ENCODE peak calls at places on chromosomes 4 and X, in four cellular contexts. One of them, this sample, is unnamed.

GRCh38 chr4:13980317-13980716 is 352.8 kb upstream of the BOD1L1 start:
- DNase-seq in SK-N-SH: no peak
- DNase-seq in HepG2: no peak
- DNase-seq in H1: no peak
- DNase-seq in this sample: no peak

GRCh38 chrX:143854006-143854405 is 29.9 kb upstream of the UBE2NL start:
- DNase-seq in SK-N-SH: no peak
- DNase-seq in HepG2: no peak
- DNase-seq in H1: no peak
- DNase-seq in this sample: no peak

GRCh38 chr4:168098257-168098717 is 6.0 kb downstream of the ANXA10 start:
- DNase-seq in SK-N-SH: no peak
- DNase-seq in HepG2: no peak
- DNase-seq in H1: no peak
- DNase-seq in this sample: no peak

GRCh38 chr4:159060161-159060560 is 42.7 kb upstream of the RAPGEF2 start:
- DNase-seq in SK-N-SH: no peak
- DNase-seq in HepG2: no peak
- DNase-seq in H1: no peak
- DNase-seq in this sample: no peak

GRCh38 chrX:72060196-72060974 is 71.3 kb downstream of the RTL5 start:
- DNase-seq in SK-N-SH: peak; percentile 68
- DNase-seq in HepG2: no peak
- DNase-seq in H1: peak; percentile 52
- DNase-seq in this sample: no peak

GRCh38 chrX:100494570-100494969 is 84.5 kb upstream of the PCDH19 start:
- DNase-seq in SK-N-SH: no peak
- DNase-seq in HepG2: no peak
- DNase-seq in H1: no peak
- DNase-seq in this sample: no peak

GRCh38 chr4:67288964-67289363 is 256.3 kb downstream of the CENPC start:
- DNase-seq in SK-N-SH: peak; percentile 34
- DNase-seq in HepG2: peak; percentile 14
- DNase-seq in H1: peak; percentile 75
- DNase-seq in this sample: no peak

GRCh38 chr4:139584784-139585183 is 28.8 kb upstream of the SETD7 start:
- DNase-seq in SK-N-SH: no peak
- DNase-seq in HepG2: no peak
- DNase-seq in H1: no peak
- DNase-seq in this sample: no peak

GRCh38 chr4:186746581-186746980 is 22.9 kb upstream of the FAT1 start:
- DNase-seq in SK-N-SH: no peak
- DNase-seq in HepG2: no peak
- DNase-seq in H1: no peak
- DNase-seq in this sample: no peak

GRCh38 chr4:168077726-168078239 is 14.6 kb upstream of the ANXA10 start:
- DNase-seq in SK-N-SH: no peak
- DNase-seq in HepG2: no peak
- DNase-seq in H1: no peak
- DNase-seq in this sample: no peak

DNA sequence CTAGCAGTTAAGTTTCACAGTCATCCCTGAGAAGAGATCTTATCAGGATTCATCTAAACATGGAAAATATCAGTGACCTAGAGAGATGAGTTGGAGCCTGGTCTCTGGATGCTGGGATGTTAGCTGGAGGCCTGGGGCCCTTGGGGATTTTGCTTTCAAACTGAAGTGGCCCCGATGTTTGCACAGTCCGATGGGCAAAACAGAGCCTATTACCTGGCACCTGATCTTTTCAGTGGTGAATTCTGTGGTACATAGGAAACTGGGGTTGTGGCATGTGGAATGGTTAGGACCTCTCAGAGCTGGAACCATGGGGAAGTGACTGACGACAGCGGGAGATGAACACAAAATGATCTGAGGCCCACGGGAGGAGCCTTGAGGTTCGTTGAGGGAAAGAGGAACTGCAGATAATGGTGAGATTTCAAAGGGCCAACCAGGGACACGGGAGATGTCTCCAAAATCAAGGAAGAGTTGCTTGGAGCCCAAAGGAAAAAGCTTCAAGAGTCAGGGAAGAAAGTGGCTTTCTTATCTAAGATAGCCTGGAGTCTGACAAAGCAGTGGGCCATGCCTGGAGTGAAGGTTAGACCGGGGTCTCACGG is 17.8 kb upstream of the TENM3 start:
- DNase-seq in SK-N-SH: no peak
- DNase-seq in HepG2: no peak
- DNase-seq in H1: no peak
- DNase-seq in this sample: no peak
- TF ChIP-seq TCF12 in SK-N-SH: no peak
- TF ChIP-seq TCF12 in HepG2: no peak
- TF ChIP-seq TCF12 in H1: no peak
- TF ChIP-seq TCF12 in this sample: no peak

DNA sequence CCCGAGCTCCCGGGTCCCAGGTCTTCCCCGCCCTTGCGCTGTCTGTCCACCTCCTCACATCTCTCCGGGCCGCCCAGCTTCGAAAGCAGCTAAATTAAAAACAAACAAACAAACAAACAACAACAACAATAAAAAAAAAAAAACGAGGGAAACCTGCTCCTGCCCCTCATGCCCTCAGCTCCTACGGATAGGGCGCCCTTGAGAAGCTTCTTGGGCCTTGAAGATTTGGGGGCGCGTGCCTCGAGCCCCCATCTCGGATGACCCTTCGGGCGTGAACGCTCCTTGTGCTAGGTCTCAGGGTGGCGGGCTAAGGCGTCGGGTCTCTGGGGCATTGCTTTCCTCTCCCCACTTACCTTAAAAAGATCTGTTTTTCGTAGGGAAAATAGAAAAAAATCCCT is 696 bp downstream of the NDNF start:
- DNase-seq in SK-N-SH: peak; percentile 12
- DNase-seq in HepG2: no peak
- DNase-seq in H1: no peak
- DNase-seq in this sample: no peak
- TF ChIP-seq TCF12 in SK-N-SH: no peak
- TF ChIP-seq TCF12 in HepG2: no peak
- TF ChIP-seq TCF12 in H1: no peak
- TF ChIP-seq TCF12 in this sample: no peak

GRCh38 chr4:5893591-5893990 is 705 bp upstream of the CRMP1 start:
- DNase-seq in SK-N-SH: no peak
- DNase-seq in HepG2: no peak
- DNase-seq in H1: no peak
- DNase-seq in this sample: no peak

GRCh38 chr4:5892321-5893012 is 419 bp downstream of the CRMP1 start:
- DNase-seq in SK-N-SH: peak; percentile 68
- DNase-seq in HepG2: no peak
- DNase-seq in H1: peak; percentile 68
- DNase-seq in this sample: no peak

GRCh38 chr4:5893013-5893580 is at the start of gene CRMP1:
- DNase-seq in SK-N-SH: peak; percentile 97
- DNase-seq in HepG2: no peak
- DNase-seq in H1: peak; percentile 80
- DNase-seq in this sample: no peak

GRCh38 chr4:5895287-5895686 is 2.4 kb upstream of the CRMP1 start:
- DNase-seq in SK-N-SH: no peak
- DNase-seq in HepG2: no peak
- DNase-seq in H1: no peak
- DNase-seq in this sample: no peak

GRCh38 chr4:5894266-5894665 is 1.4 kb upstream of the CRMP1 start:
- DNase-seq in SK-N-SH: no peak
- DNase-seq in HepG2: no peak
- DNase-seq in H1: no peak
- DNase-seq in this sample: no peak
- TF ChIP-seq TCF12 in SK-N-SH: no peak
- TF ChIP-seq TCF12 in HepG2: no peak
- TF ChIP-seq TCF12 in H1: no peak
- TF ChIP-seq TCF12 in this sample: no peak

GRCh38 chr4:5976921-5977320 is 41.3 kb downstream of the C4orf50 start:
- DNase-seq in SK-N-SH: no peak
- DNase-seq in HepG2: no peak
- DNase-seq in H1: no peak
- DNase-seq in this sample: no peak

GRCh38 chr4:5982156-5982973 is 35.9 kb downstream of the C4orf50 start:
- DNase-seq in SK-N-SH: no peak
- DNase-seq in HepG2: no peak
- DNase-seq in H1: no peak
- DNase-seq in this sample: no peak

GRCh38 chr4:5980436-5981155 is 37.6 kb downstream of the C4orf50 start:
- DNase-seq in SK-N-SH: peak; percentile 73
- DNase-seq in HepG2: no peak
- DNase-seq in H1: no peak
- DNase-seq in this sample: no peak

GRCh38 chr4:5976431-5976830 is 41.8 kb downstream of the C4orf50 start:
- DNase-seq in SK-N-SH: no peak
- DNase-seq in HepG2: no peak
- DNase-seq in H1: no peak
- DNase-seq in this sample: no peak

GRCh38 chr4:5979981-5980380 is 38.2 kb downstream of the C4orf50 start:
- DNase-seq in SK-N-SH: peak; percentile 80
- DNase-seq in HepG2: no peak
- DNase-seq in H1: peak; percentile 87
- DNase-seq in this sample: no peak
- TF ChIP-seq TCF12 in SK-N-SH: no peak
- TF ChIP-seq TCF12 in HepG2: no peak
- TF ChIP-seq TCF12 in H1: no peak
- TF ChIP-seq TCF12 in this sample: no peak

This sample was measured in GM12878.